ENCODE peak calls at places on chromosome 17, in four cellular contexts. One of them, this sample, is unnamed.

GRCh38 chr17:49110504-49110903 is 22.1 kb upstream of the B4GALNT2 start:
- DNase-seq in body of pancreas: no peak
- DNase-seq in tibial artery: no peak
- DNase-seq in left ventricle myocardium inferior: no peak
- DNase-seq in this sample: peak

GRCh38 chr17:27299384-27300049 is 5.6 kb downstream of the WSB1 start:
- DNase-seq in body of pancreas: no peak
- DNase-seq in tibial artery: no peak
- DNase-seq in left ventricle myocardium inferior: no peak
- DNase-seq in this sample: no peak

GRCh38 chr17:82080048-82080788 is 14.6 kb upstream of the DUS1L start:
- DNase-seq in body of pancreas: no peak
- DNase-seq in tibial artery: no peak
- DNase-seq in left ventricle myocardium inferior: no peak
- DNase-seq in this sample: no peak

GRCh38 chr17:70313031-70313430 is 143.7 kb downstream of the KCNJ2 start:
- DNase-seq in body of pancreas: no peak
- DNase-seq in tibial artery: no peak
- DNase-seq in left ventricle myocardium inferior: no peak
- DNase-seq in this sample: no peak

GRCh38 chr17:80964231-80964856 is 27.3 kb upstream of the CHMP6 start:
- DNase-seq in body of pancreas: no peak
- DNase-seq in tibial artery: no peak
- DNase-seq in left ventricle myocardium inferior: no peak
- DNase-seq in this sample: no peak

GRCh38 chr17:60165223-60165622 is 15.4 kb downstream of the CA4 start:
- DNase-seq in body of pancreas: no peak
- DNase-seq in tibial artery: no peak
- DNase-seq in left ventricle myocardium inferior: no peak
- DNase-seq in this sample: no peak

GRCh38 chr17:16820161-16820877 is 130.3 kb downstream of the CCDC144A start:
- DNase-seq in body of pancreas: no peak
- DNase-seq in tibial artery: peak
- DNase-seq in left ventricle myocardium inferior: peak
- DNase-seq in this sample: no peak

GRCh38 chr17:13940858-13941665 is 128.2 kb upstream of the COX10 start:
- DNase-seq in body of pancreas: no peak
- DNase-seq in tibial artery: no peak
- DNase-seq in left ventricle myocardium inferior: no peak
- DNase-seq in this sample: peak

GRCh38 chr17:73998246-73999220 is 204.9 kb upstream of the RPL38 start:
- DNase-seq in body of pancreas: peak
- DNase-seq in tibial artery: no peak
- DNase-seq in left ventricle myocardium inferior: peak
- DNase-seq in this sample: peak

GRCh38 chr17:67836205-67836987 is 11.1 kb downstream of the BPTF start:
- DNase-seq in body of pancreas: no peak
- DNase-seq in tibial artery: no peak
- DNase-seq in left ventricle myocardium inferior: no peak
- DNase-seq in this sample: no peak

GRCh38 chr17:80798595-80799552 is 192.8 kb upstream of the CHMP6 start:
- DNase-seq in body of pancreas: no peak
- DNase-seq in tibial artery: no peak
- DNase-seq in left ventricle myocardium inferior: no peak
- DNase-seq in this sample: no peak

GRCh38 chr17:69916761-69917160 is 158.3 kb upstream of the KCNJ16 start:
- DNase-seq in body of pancreas: no peak
- DNase-seq in tibial artery: no peak
- DNase-seq in left ventricle myocardium inferior: no peak
- DNase-seq in this sample: no peak

GRCh38 chr17:48770954-48771353 is 42.4 kb upstream of the HOXB13 start:
- DNase-seq in body of pancreas: no peak
- DNase-seq in tibial artery: no peak
- DNase-seq in left ventricle myocardium inferior: no peak
- DNase-seq in this sample: no peak

GRCh38 chr17:58694826-58695225 is 2.4 kb downstream of the RAD51C start:
- DNase-seq in body of pancreas: no peak
- DNase-seq in tibial artery: no peak
- DNase-seq in left ventricle myocardium inferior: no peak
- DNase-seq in this sample: no peak

GRCh38 chr17:63446981-63447687 is 1.0 kb upstream of the CYB561 start:
- DNase-seq in body of pancreas: peak
- DNase-seq in tibial artery: no peak
- DNase-seq in left ventricle myocardium inferior: no peak
- DNase-seq in this sample: no peak

GRCh38 chr17:39757176-39757662 is 19.5 kb downstream of the GRB7 start:
- DNase-seq in body of pancreas: no peak
- DNase-seq in tibial artery: peak
- DNase-seq in left ventricle myocardium inferior: no peak
- DNase-seq in this sample: no peak

GRCh38 chr17:6314311-6314710 is 120.6 kb downstream of the AIPL1 start:
- DNase-seq in body of pancreas: no peak
- DNase-seq in tibial artery: no peak
- DNase-seq in left ventricle myocardium inferior: no peak
- DNase-seq in this sample: no peak

GRCh38 chr17:10336393-10336792 is 36.4 kb downstream of the MYH13 start:
- DNase-seq in body of pancreas: no peak
- DNase-seq in tibial artery: no peak
- DNase-seq in left ventricle myocardium inferior: no peak
- DNase-seq in this sample: no peak

GRCh38 chr17:47265983-47266541 is 12.4 kb downstream of the ITGB3 start:
- DNase-seq in body of pancreas: no peak
- DNase-seq in tibial artery: no peak
- DNase-seq in left ventricle myocardium inferior: no peak
- DNase-seq in this sample: peak

GRCh38 chr17:35117984-35118383 is 1.7 kb downstream of the RAD51D start:
- DNase-seq in body of pancreas: no peak
- DNase-seq in tibial artery: no peak
- DNase-seq in left ventricle myocardium inferior: no peak
- DNase-seq in this sample: peak

GRCh38 chr17:19270951-19271611 is 33.9 kb downstream of the EPN2 start:
- DNase-seq in body of pancreas: no peak
- DNase-seq in tibial artery: no peak
- DNase-seq in left ventricle myocardium inferior: peak
- DNase-seq in this sample: no peak

GRCh38 chr17:15507896-15508295 is 40.5 kb upstream of the CDRT4 start:
- DNase-seq in body of pancreas: no peak
- DNase-seq in tibial artery: no peak
- DNase-seq in left ventricle myocardium inferior: no peak
- DNase-seq in this sample: no peak

GRCh38 chr17:27333410-27333980 is 39.6 kb downstream of the WSB1 start:
- DNase-seq in body of pancreas: no peak
- DNase-seq in tibial artery: peak
- DNase-seq in left ventricle myocardium inferior: no peak
- DNase-seq in this sample: no peak

DNA sequence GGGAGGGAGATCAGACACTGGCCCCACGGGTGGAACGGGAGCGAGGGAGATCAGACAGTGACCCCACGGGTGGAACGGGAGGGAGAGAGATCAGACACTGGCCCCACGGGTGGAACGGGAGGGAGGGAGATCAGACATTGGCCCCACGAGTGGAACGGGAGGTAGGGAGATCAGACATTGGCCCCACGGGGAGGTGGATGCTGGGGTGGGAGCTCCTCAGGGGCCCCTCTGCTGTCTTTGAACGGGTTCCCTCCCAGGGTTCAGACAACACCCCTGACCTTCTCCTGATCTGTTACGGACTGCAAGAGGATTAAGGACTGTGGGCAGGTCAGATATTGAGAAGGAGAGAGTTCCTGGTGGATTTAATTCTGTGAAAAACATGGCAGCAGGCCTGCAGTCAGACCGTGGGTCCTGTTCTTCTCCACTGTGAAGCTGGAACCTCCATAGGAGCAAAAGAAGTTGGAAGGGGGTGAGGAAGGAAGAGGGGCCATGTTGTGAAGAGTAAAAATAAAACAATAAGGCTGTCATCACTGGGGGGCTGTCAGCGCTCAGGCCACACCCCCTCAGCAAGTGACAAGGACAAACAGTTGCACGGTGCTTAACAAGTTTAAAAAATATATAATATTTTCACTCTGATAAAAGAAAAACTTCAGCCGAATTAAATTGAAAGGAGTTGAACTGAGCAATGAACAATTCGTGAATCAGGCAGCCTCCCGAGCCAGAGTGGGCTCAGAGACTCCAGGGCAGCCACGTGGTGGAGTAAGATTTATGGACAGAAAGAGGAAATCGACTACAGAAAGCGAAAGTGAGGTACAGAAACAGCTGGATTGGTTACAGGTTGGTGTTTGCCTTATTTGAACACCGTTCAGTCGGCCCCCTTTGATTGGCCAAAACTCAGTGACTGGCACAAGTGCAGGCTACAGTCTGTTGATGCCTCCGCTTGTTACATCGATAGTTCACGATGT is 348.7 kb upstream of the TNRC6C start:
- DNase-seq in body of pancreas: peak
- DNase-seq in tibial artery: peak
- DNase-seq in left ventricle myocardium inferior: no peak
- DNase-seq in this sample: no peak
- H3K4me3 ChIP-seq in body of pancreas: no peak
- H3K4me3 ChIP-seq in tibial artery: peak
- H3K4me3 ChIP-seq in left ventricle myocardium inferior: no peak
- H3K4me3 ChIP-seq in this sample: no peak

DNA sequence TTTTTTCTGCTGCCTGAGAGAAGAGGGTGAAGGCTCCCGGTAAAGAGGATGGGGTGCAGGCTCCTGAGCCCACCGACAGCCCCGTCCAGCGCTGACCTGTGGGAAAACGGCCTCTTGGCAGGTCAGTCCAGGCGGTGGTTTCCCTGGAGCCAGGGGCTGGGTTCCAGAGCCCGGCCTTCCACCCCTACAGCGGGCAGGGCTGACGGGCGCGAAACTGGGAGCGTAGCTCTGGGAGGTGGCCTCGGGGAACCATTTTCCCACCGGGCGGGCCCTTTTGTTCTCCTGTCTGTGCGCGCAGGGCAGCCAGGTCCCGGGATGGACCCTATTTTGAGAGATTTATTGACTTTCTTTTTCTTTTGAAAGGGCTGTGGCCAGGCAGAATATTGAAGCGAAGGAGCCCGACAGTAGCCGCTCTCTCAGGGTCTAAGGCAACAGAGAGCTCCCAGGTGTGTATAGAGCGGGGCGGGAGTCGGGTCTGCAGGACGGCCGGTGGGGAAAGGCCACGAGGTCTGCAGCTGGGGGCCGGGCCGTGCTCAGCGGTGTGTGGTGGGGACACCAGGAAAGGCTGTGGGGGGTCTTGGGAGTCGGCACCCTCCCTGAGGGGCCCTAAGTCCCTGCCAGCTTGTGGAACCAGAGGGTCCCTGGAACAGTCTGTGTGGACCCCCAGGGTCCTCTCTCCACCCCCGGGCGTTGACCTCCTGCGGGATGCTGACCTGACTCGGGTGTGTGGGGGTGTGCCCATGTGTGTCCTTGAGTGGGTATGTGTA is 32.3 kb downstream of the METRNL start:
- DNase-seq in body of pancreas: no peak
- DNase-seq in tibial artery: no peak
- DNase-seq in left ventricle myocardium inferior: no peak
- DNase-seq in this sample: no peak
- H3K4me3 ChIP-seq in body of pancreas: no peak
- H3K4me3 ChIP-seq in tibial artery: no peak
- H3K4me3 ChIP-seq in left ventricle myocardium inferior: no peak
- H3K4me3 ChIP-seq in this sample: no peak

GRCh38 chr17:65278050-65278819 is 141.1 kb downstream of the RGS9 start:
- DNase-seq in body of pancreas: peak
- DNase-seq in tibial artery: no peak
- DNase-seq in left ventricle myocardium inferior: no peak
- DNase-seq in this sample: peak
- H3K4me3 ChIP-seq in body of pancreas: no peak
- H3K4me3 ChIP-seq in tibial artery: no peak
- H3K4me3 ChIP-seq in left ventricle myocardium inferior: no peak
- H3K4me3 ChIP-seq in this sample: no peak

GRCh38 chr17:29594441-29595090 is 1.6 kb downstream of the ANKRD13B start:
- DNase-seq in body of pancreas: no peak
- DNase-seq in tibial artery: no peak
- DNase-seq in left ventricle myocardium inferior: no peak
- DNase-seq in this sample: no peak
- H3K4me3 ChIP-seq in body of pancreas: no peak
- H3K4me3 ChIP-seq in tibial artery: no peak
- H3K4me3 ChIP-seq in left ventricle myocardium inferior: peak
- H3K4me3 ChIP-seq in this sample: peak

DNA sequence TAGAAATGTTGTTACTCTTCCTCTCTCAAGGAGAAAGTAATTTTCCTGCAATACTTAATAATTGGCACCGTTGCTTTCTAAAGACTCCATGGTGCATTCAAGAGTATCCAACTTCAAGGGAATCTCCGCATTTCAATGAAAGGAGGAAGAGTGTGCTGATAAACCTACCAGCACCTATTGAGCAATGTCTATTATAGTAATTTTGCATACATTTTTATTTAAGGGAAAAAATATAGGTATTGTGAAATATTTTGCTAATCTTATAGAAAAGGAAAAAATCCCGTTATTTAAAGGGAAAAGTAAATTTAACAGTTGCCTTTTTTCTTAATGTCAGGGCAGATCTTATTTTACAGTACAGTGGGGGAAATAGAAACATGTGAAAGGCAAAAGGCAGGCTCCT is 1.1 kb upstream of the TMEM106A start:
- DNase-seq in body of pancreas: no peak
- DNase-seq in tibial artery: no peak
- DNase-seq in left ventricle myocardium inferior: no peak
- DNase-seq in this sample: no peak
- H3K4me3 ChIP-seq in body of pancreas: no peak
- H3K4me3 ChIP-seq in tibial artery: no peak
- H3K4me3 ChIP-seq in left ventricle myocardium inferior: no peak
- H3K4me3 ChIP-seq in this sample: no peak

DNA sequence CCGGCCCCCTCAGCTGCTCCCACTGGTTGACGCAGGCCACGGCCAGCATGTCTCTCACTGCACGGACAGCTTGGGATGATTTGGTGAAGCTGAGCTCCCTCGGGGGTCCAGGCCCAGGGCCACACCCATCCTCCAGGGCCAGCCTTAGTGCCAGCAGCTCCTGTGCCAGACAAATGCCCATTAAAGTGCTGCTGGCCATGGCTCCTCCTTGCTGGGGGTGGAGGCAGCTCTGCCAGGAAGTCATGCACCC is 2.5 kb downstream of the TRIM47 start:
- DNase-seq in body of pancreas: peak
- DNase-seq in tibial artery: peak
- DNase-seq in left ventricle myocardium inferior: no peak
- DNase-seq in this sample: no peak
- H3K4me3 ChIP-seq in body of pancreas: no peak
- H3K4me3 ChIP-seq in tibial artery: peak
- H3K4me3 ChIP-seq in left ventricle myocardium inferior: peak
- H3K4me3 ChIP-seq in this sample: no peak

GRCh38 chr17:7836596-7837374 is 2.8 kb downstream of the KDM6B start:
- DNase-seq in body of pancreas: peak
- DNase-seq in tibial artery: peak
- DNase-seq in left ventricle myocardium inferior: peak
- DNase-seq in this sample: peak
- H3K4me3 ChIP-seq in body of pancreas: peak
- H3K4me3 ChIP-seq in tibial artery: peak
- H3K4me3 ChIP-seq in left ventricle myocardium inferior: peak
- H3K4me3 ChIP-seq in this sample: peak